ENCODE peak calls at places on chromosomes 16 and 17, in six cellular contexts. A is tibial artery; H is cardiac muscle cell; V is effector memory CD4-positive, alpha-beta T cell; W is body of pancreas; F is SK-N-SH. T is an unnamed sample.
A peak's percentile ranks its signal among the peaks of the same experiment; 100 is the strongest.

GRCh38 chr17:55285340-55286301 is 20.9 kb downstream of the HLF start:
- DNase-seq in A (peak; percentile 98), H (peak; percentile 21), V (no peak), W (peak; percentile 83), F (no peak), T (peak; percentile 57)

GRCh38 chr16:3728424-3729160 is 11.3 kb upstream of the TRAP1 start:
- DNase-seq in A (no peak), H (no peak), V (no peak), W (no peak), F (no peak), T (no peak)

GRCh38 chr16:28538733-28539596 is at the start of gene NUPR1:
- DNase-seq in A (peak; percentile 98), H (no peak), V (no peak), W (peak; percentile 98), F (no peak), T (no peak)

GRCh38 chr17:8647202-8647601 is 16.7 kb upstream of the MYH10 start:
- DNase-seq in A (no peak), H (no peak), V (no peak), W (no peak), F (no peak), T (no peak)

GRCh38 chr17:49580055-49580721 is 4.5 kb downstream of the NXPH3 start:
- DNase-seq in A (no peak), H (no peak), V (no peak), W (no peak), F (peak; percentile 15), T (no peak)

GRCh38 chr17:67679721-67680120 is 38.0 kb upstream of the NOL11 start:
- DNase-seq in A (no peak), H (no peak), V (no peak), W (no peak), F (no peak), T (no peak)

GRCh38 chr16:25832288-25832687 is 140.5 kb downstream of the HS3ST4 start:
- DNase-seq in A (no peak), H (no peak), V (no peak), W (no peak), F (no peak), T (no peak)

GRCh38 chr17:61511480-61512182 is 59.4 kb downstream of the TBX4 start:
- DNase-seq in A (no peak), H (no peak), V (no peak), W (no peak), F (no peak), T (no peak)

GRCh38 chr17:36661047-36661666 is 59.8 kb downstream of the MRM1 start:
- DNase-seq in A (no peak), H (no peak), V (no peak), W (no peak), F (peak; percentile 72), T (no peak)

GRCh38 chr17:14301761-14302401 is 1.0 kb downstream of the HS3ST3B1 start:
- DNase-seq in A (no peak), H (peak; percentile 47), V (peak; percentile 38), W (peak; percentile 25), F (no peak), T (no peak)

GRCh38 chr16:66898207-66898606 is 17.9 kb downstream of the PDP2 start:
- DNase-seq in A (peak; percentile 79), H (no peak), V (no peak), W (peak; percentile 29), F (no peak), T (peak; percentile 61)

GRCh38 chr17:63919311-63919723 is 678 bp upstream of the GH1 start:
- DNase-seq in A (peak; percentile 54), H (peak; percentile 61), V (peak; percentile 53), W (peak; percentile 67), F (peak; percentile 89), T (peak; percentile 66)

GRCh38 chr16:86022381-86022960 is 123.5 kb downstream of the IRF8 start:
- DNase-seq in A (no peak), H (peak; percentile 87), V (no peak), W (no peak), F (no peak), T (no peak)

GRCh38 chr16:57620316-57621231 is 7.9 kb upstream of the ADGRG1 start:
- DNase-seq in A (no peak), H (no peak), V (no peak), W (peak; percentile 72), F (no peak), T (peak; percentile 36)

DNA sequence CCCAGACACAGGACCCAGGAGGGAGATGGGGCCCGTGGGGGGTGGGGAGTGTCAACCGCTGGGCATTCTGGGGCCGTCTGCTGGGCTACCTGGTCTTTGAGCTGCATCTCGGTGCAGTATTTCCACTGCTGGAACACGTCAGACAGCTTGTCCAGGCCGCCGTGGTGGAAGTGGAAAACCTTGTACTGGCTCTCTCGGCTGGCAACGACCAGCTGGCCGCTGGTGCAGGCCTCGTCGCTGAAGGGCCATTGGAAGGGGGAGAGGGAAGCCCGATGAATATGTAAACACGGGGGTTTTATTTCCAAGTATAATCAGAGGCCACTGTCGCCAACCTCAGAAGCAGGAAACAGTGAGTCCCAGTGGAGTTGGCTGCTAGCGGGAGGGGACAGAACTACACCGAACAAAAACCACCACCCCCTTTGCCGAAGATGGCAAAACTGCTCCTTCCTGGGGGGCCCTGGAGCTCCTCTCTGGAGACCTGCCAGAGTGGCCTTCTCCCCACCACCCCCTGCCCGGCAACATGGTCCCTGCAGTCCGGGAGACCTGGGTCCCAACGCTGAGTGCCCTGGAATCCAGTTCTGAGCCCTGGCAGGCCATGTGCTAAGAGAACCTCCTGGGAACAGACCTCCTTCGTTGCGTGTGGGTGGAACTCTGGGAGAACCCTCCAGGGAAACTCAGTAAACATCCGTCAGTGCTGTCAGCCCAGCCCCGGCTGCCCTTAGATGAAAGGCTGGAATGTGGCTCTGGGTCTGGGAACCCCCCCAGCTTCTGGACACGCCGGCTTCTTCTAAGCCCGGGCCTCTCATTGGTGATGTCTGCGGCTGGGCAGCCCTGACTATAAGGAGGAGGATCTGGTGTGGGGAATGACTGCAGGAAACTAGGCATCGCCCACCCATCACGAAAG is 84.1 kb downstream of the TBC1D16 start:
- DNase-seq in A (no peak), H (peak; percentile 66), V (no peak), W (peak; percentile 78), F (peak; percentile 48), T (peak; percentile 62)
- H3K4me3 ChIP-seq in A (peak overlapping the region; percentile 3), H (no peak overlapping the region), V (no peak overlapping the region), W (no peak overlapping the region), F (no peak overlapping the region), T (no peak overlapping the region)

DNA sequence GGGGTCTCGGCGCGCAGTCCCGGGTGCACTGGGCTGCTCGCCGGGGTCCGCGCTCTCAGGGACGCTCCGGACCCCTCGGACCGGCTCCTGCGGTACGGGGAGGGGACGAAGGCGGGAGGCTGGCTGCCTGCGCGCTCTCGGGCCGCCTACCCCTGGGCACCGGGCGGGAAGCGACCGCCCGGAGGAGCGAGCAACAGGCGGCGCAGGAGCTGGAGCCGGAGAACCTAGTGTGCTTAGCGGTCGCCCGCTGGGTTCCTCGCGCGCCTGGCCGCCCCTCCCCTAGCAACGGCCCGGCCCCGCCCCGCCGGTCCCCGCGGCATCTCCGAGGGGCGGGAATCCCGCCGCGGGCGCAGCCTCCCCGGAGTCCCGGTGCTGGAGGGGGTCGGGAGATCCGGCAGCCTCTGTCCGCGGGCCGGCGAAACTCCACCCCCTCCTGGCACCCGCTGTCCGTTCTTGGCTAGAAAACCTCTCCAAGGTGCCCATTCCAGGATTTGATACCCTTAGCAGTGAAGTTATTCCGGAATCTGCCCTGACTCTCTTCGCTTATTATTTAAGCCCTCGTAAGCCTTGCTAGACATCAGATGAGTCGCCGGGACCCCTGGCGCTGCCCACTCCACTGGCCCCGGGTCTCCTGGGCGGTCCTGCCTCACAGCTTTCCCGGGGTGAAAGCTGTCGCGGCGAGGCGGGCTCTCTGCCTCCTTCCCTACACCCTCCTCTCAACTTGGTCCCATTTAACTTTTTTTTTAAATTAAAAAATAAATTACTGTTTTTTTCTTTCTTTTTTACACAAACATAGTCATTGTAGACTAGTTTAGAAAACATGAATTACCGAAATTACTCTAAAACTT is at the start of gene RPRML:
- DNase-seq in A (no peak), H (peak; percentile 61), V (no peak), W (peak; percentile 41), F (peak; percentile 86), T (peak; percentile 74)
- H3K4me1 ChIP-seq in A (peaks cover 25% of the 10 kb centered on the region), H (peaks cover 12% of the 10 kb centered on the region), V (peaks cover 18% of the 10 kb centered on the region), W (peaks cover 22% of the 10 kb centered on the region), F (no peaks in the 10 kb centered on the region), T (peaks cover 3% of the 10 kb centered on the region)

GRCh38 chr17:79097226-79098055 is 22.8 kb downstream of the ENGASE start:
- DNase-seq in A (no peak), H (no peak), V (no peak), W (no peak), F (peak; percentile 70), T (no peak)
- H3K4me3 ChIP-seq in A (no peak overlapping the region), H (peak overlapping the region; percentile 10), V (no peak overlapping the region), W (no peak overlapping the region), F (no peak overlapping the region), T (no peak overlapping the region)

DNA sequence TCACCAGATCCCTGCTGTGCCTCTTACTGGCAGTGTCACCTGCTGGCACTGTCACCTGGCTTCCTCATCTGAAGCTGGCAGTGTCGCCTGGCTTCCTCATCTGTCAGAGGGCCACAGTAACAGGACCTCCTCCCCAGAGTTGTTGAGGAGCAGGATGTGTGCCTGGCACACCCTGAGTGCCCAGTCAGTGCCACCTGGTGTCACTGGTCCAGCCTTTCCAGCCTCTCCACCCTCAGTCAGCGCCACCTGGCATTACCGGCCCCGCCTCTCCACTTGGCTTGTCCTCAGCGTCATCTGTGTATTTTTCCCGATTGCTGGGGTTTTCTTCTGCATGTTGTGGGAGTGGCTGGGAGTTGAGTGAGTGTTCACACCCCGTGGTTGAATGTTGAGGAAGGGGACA is 37.9 kb downstream of the USP10 start:
- DNase-seq in A (no peak), H (no peak), V (no peak), W (peak; percentile 61), F (no peak), T (no peak)
- H3K4me1 ChIP-seq in A (peaks cover 22% of the 10 kb centered on the region), H (peaks cover 23% of the 10 kb centered on the region), V (peaks cover 16% of the 10 kb centered on the region), W (peaks cover 49% of the 10 kb centered on the region), F (peaks cover 45% of the 10 kb centered on the region), T (peaks cover 23% of the 10 kb centered on the region)

GRCh38 chr17:81403671-81404534 is 8.6 kb downstream of the BAHCC1 start:
- DNase-seq in A (peak; percentile 67), H (peak; percentile 50), V (no peak), W (no peak), F (peak; percentile 73), T (no peak)

GRCh38 chr17:81406117-81406953 is 11.1 kb downstream of the BAHCC1 start:
- DNase-seq in A (no peak), H (no peak), V (no peak), W (no peak), F (peak; percentile 81), T (peak; percentile 62)

GRCh38 chr17:81403040-81403467 is 7.8 kb downstream of the BAHCC1 start:
- DNase-seq in A (no peak), H (peak; percentile 59), V (no peak), W (no peak), F (no peak), T (no peak)

GRCh38 chr17:81404557-81405165 is 9.4 kb downstream of the BAHCC1 start:
- DNase-seq in A (no peak), H (peak; percentile 66), V (no peak), W (no peak), F (no peak), T (no peak)

DNA sequence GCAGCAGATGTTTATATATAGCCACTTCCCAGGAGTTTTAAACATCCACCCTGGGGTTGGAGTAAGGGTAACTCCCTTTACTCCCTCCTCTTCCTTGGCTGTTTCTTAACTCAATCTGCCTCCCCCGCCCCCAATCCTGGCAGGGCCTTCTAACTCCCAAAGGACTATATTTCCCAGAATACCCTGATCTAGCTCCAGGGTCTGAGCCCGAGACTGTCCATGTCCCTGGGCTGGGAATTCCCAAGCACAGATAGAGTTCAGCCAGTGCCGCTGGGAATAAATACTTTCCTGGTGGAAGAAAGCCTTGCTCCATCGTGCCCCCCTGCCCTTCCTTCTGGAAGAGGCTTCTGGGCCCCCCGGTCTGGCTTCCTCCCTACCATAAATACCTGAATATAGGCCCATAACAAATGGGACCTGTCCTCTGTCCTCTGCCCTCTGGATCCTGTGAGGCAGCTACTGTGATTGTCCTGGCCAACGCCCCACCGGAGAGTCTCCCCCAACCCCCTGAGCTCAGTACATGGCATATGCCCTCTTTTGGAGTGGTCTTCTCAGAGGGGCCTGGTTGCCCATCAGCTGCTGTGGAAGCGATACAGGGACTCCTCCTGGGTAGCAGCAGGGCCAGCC is 10.2 kb downstream of the BAHCC1 start:
- DNase-seq in A (peak; percentile 87), H (no peak), V (no peak), W (peak; percentile 44), F (no peak), T (no peak)
- H3K4me3 ChIP-seq in A (no peak overlapping the region), H (no peak overlapping the region), V (no peak overlapping the region), W (no peak overlapping the region), F (no peak overlapping the region), T (no peak overlapping the region)

T was measured in BE2C.